ENCODE peak calls at places on chromosomes 6 and 20, in four cellular contexts. S, O, J and N are unnamed samples.

GRCh38 chr6:113219783-113220182 is 637.4 kb upstream of the MARCKS start:
- DNase-seq in J (no peak), S (no peak), O (no peak), N (no peak)

GRCh38 chr20:8722277-8722928 is 346.5 kb upstream of the PLCB4 start:
- DNase-seq in J (peak; percentile 78), O (peak; percentile 79), S (peak; percentile 71), N (no peak)

GRCh38 chr6:162721404-162721687 is 6.2 kb downstream of the PRKN start:
- DNase-seq in O (no peak), S (no peak), J (no peak), N (no peak)

GRCh38 chr20:23086056-23086551 is at the start of gene CD93:
- DNase-seq in S (no peak), O (no peak), J (no peak), N (no peak)

GRCh38 chr20:51189814-51190782 is 167.2 kb upstream of the KCNG1 start:
- DNase-seq in O (no peak), J (no peak), S (no peak), N (no peak)

GRCh38 chr20:47809561-47809960 is 24.3 kb upstream of the SULF2 start:
- DNase-seq in O (peak; percentile 31), S (no peak), J (no peak), N (no peak)

GRCh38 chr6:113318553-113318952 is 538.6 kb upstream of the MARCKS start:
- DNase-seq in S (no peak), O (no peak), J (no peak), N (no peak)

GRCh38 chr20:51563597-51564332 is 21.2 kb upstream of the NFATC2 start:
- DNase-seq in S (peak; percentile 63), J (peak; percentile 67), O (peak; percentile 82), N (peak; percentile 67)

GRCh38 chr6:152244998-152245630 is 392.0 kb downstream of the SYNE1 start:
- DNase-seq in J (no peak), S (peak; percentile 34), O (peak; percentile 86), N (no peak)

GRCh38 chr6:6875818-6876470 is 231.8 kb upstream of the RREB1 start:
- DNase-seq in J (no peak), S (no peak), O (peak; percentile 93), N (no peak)

GRCh38 chr6:84016029-84016428 is 17.5 kb upstream of the MRAP2 start:
- DNase-seq in S (no peak), J (no peak), O (no peak), N (no peak)

GRCh38 chr6:125974214-125974866 is 12.0 kb upstream of the TRMT11 start:
- DNase-seq in S (peak; percentile 57), O (peak; percentile 79), J (peak; percentile 34), N (no peak)

GRCh38 chr20:62646851-62647520 is 4.7 kb downstream of the SLCO4A1 start:
- DNase-seq in O (no peak), J (no peak), S (no peak), N (no peak)

GRCh38 chr20:23255658-23256385 is 94.8 kb upstream of the NXT1 start:
- DNase-seq in J (peak; percentile 28), S (no peak), O (peak; percentile 40), N (no peak)

GRCh38 chr6:168615837-168616236 is 174.9 kb downstream of the SMOC2 start:
- DNase-seq in O (no peak), S (no peak), J (no peak), N (no peak)

GRCh38 chr6:152981989-152982767 is 663 bp downstream of the FBXO5 start:
- DNase-seq in J (peak; percentile 37), O (no peak), S (no peak), N (no peak)

GRCh38 chr6:128350416-128351254 is 169.8 kb downstream of the PTPRK start:
- DNase-seq in J (no peak), O (peak; percentile 38), S (no peak), N (no peak)

GRCh38 chr20:33209789-33210188 is 7.4 kb upstream of the BPIFA3 start:
- DNase-seq in S (peak; percentile 93), J (peak; percentile 95), O (peak; percentile 63), N (peak; percentile 47)

GRCh38 chr6:135962731-135963130 is 111.2 kb downstream of the PDE7B start:
- DNase-seq in J (no peak), O (peak; percentile 18), S (no peak), N (no peak)

GRCh38 chr6:62652692-62653328 is 366.8 kb upstream of the KHDRBS2 start:
- DNase-seq in O (peak; percentile 22), S (peak; percentile 24), J (peak; percentile 52), N (no peak)

GRCh38 chr20:50305636-50306477 is 115.2 kb downstream of the CEBPB start:
- DNase-seq in O (peak; percentile 85), J (no peak), S (no peak), N (no peak)

GRCh38 chr6:82270791-82271392 is 23.3 kb upstream of the IBTK start:
- DNase-seq in O (peak; percentile 48), S (peak; percentile 43), J (peak; percentile 52), N (no peak)

GRCh38 chr20:24149175-24149574 is 160.6 kb upstream of the GGTLC1 start:
- DNase-seq in O (no peak), S (no peak), J (no peak), N (no peak)

GRCh38 chr6:136959471-136959891 is 37.4 kb downstream of the SLC35D3 start:
- DNase-seq in O (no peak), J (peak; percentile 21), S (peak; percentile 61), N (no peak)

GRCh38 chr20:49399329-49399728 is 83.1 kb downstream of the KCNB1 start:
- DNase-seq in S (no peak), J (no peak), O (no peak), N (no peak)

GRCh38 chr6:20946037-20946436 is 411.8 kb downstream of the CDKAL1 start:
- DNase-seq in S (no peak), J (no peak), O (peak; percentile 43), N (no peak)

GRCh38 chr6:17907467-17908229 is 79.8 kb downstream of the KIF13A start:
- DNase-seq in S (no peak), J (no peak), O (peak; percentile 99), N (peak; percentile 46)

GRCh38 chr6:46781478-46782378 is 11.5 kb upstream of the MEP1A start:
- DNase-seq in J (peak; percentile 79), O (peak; percentile 64), S (peak; percentile 84), N (no peak)

GRCh38 chr20:35145141-35145564 is 2.0 kb downstream of the EDEM2 start:
- DNase-seq in S (peak; percentile 64), O (peak; percentile 79), J (peak; percentile 75), N (no peak)

GRCh38 chr20:37763105-37763504 is 69.3 kb downstream of the CTNNBL1 start:
- DNase-seq in J (no peak), S (no peak), O (no peak), N (no peak)

GRCh38 chr6:41167173-41167963 is 4.5 kb upstream of the TREM2 start:
- DNase-seq in J (peak; percentile 66), O (peak; percentile 16), S (peak; percentile 79), N (no peak)

GRCh38 chr20:48025061-48025515 is 239.8 kb upstream of the SULF2 start:
- DNase-seq in S (no peak), J (peak; percentile 49), O (peak; percentile 93), N (no peak)

DNA sequence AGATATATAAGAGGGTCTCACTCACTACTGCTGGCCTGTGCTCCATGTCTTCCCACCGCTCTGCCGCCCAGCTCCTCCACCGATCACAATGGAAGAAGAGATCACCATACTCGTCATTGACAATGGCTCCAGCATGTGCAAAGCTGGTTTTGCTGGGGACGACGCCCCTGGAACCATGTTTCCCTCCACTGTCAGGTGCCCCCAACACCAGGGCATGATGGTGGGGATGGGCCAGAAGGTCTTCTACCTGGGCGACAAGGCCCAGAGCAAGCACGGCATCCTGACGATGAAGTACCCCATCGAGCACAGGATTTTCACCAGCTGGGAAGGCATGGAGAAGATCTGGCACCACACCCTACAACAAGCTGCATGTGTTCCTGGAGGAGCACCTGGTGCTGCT is 24.3 kb downstream of the TMEM74B start:
- DNase-seq in O (no peak), S (no peak), J (no peak), N (no peak)
- TF ChIP-seq CTCF in O (no peak), S (no peak), J (no peak), N (no peak)

DNA sequence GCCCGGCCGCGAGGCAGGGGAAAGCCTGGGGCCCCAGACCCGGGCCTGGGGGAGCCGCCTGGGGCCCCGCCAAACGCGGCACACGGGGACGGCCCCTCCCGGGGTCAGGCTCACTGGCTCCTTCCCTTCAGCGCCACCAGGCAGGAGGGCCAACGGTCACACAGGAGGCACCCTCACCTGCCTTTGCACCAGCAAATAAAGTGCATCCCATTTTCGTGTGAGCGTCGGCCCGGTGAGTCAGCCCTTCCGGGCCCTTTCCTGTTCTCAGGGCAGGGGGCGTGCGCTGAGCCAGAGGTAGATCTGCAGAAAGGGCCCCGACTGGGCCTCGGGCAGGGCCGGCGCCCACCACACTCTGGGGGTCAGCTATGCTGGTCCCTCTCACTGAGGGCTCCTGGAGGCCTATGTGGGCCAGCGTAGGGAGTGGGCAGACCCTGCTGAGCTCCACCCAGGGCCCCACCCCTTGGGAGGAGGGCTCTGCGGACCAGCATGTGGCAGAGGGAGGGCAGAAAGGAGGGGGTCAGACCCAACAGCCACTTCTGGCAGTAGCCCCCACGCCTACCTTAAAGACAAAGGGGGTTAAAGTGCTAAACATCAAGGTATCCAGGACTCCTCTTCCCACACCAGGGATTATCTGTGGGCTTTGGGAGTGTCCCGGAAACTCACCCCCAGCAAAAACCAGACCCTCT is 931 bp upstream of the UCKL1 start:
- DNase-seq in J (peak; percentile 72), O (peak; percentile 52), S (peak; percentile 64), N (peak; percentile 65)
- TF ChIP-seq CTCF in J (peak; percentile 27), O (peak; percentile 17), S (peak; percentile 14), N (no peak)

GRCh38 chr6:5012531-5012930 is 8.7 kb upstream of the RPP40 start:
- DNase-seq in J (no peak), O (peak; percentile 13), S (no peak), N (no peak)
- TF ChIP-seq CTCF in J (no peak), O (no peak), S (no peak), N (no peak)

GRCh38 chr6:26251354-26252081 is 113.5 kb upstream of the BTN3A2 start:
- DNase-seq in O (peak; percentile 95), J (peak; percentile 89), S (peak; percentile 83), N (peak; percentile 17)

GRCh38 chr6:26250806-26251075 is 114.3 kb upstream of the BTN3A2 start:
- DNase-seq in O (no peak), J (peak; percentile 59), S (peak; percentile 66), N (no peak)

GRCh38 chr6:26249709-26249958 is 115.4 kb upstream of the BTN3A2 start:
- DNase-seq in O (no peak), S (no peak), J (no peak), N (no peak)

GRCh38 chr6:26246553-26246952 is 118.4 kb upstream of the BTN3A2 start:
- DNase-seq in O (no peak), S (no peak), J (no peak), N (no peak)

DNA sequence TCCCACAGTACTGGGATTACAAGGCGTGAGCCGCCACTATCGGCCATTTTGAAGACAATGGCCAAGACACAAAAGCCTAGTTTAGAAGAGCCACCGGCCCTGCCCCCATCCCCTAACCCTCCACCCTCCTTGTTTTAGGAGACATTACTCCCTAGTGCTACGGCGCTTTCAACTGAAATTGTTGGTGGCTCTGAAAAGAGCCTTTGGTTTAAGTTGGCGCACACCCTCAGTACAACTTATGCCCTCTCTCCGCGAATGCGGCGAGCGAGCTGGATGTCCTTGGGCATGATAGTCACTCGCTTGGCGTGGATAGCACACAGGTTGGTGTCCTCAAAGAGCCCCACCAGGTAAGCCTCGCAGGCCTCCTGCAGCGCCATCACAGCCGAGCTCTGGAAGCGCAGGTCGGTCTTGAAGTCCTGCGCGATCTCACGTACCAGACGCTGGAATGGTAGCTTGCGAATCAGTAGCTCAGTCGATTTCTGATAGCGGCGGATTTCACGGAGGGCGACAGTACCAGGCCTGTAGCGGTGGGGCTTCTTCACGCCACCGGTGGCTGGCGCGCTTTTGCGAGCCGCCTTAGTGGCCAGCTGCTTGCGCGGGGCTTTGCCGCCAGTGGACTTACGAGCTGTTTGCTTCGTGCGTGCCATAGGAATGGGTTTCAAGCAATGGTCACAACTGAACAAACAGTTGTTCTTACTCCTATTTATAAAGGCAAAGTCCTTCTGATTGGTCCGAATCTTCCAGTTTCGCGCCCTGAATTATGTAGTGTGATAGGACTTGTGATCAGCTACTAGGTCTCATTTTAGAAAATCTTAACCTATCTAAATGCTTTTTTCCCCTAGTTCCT is 114.8 kb upstream of the BTN3A2 start:
- DNase-seq in S (peak; percentile 73), J (peak; percentile 93), O (peak; percentile 78), N (peak; percentile 31)
- TF ChIP-seq CTCF in S (peak; percentile 41), J (peak; percentile 37), O (peak; percentile 41), N (peak; percentile 26)